ENCODE peak calls at places on chromosome 16, in nine cellular contexts. One of them, this sample, is unnamed.

GRCh38 chr16:14371778-14372431 is 258.2 kb downstream of the PARN start:
- DNase-seq in CD4-positive, CD25-positive, alpha-beta regulatory T cell: no peak
- DNase-seq in heart left ventricle: no peak
- DNase-seq in thyroid gland: no peak
- DNase-seq in pancreas: no peak
- DNase-seq in mucosa of descending colon: no peak
- DNase-seq in psoas muscle: no peak
- DNase-seq in uterus: no peak
- DNase-seq in fibroblast of lung: no peak
- DNase-seq in this sample: no peak

GRCh38 chr16:20763461-20764232 is at the start of gene ACSM3:
- DNase-seq in CD4-positive, CD25-positive, alpha-beta regulatory T cell: peak; percentile 92
- DNase-seq in heart left ventricle: peak; percentile 44
- DNase-seq in thyroid gland: peak; percentile 59
- DNase-seq in pancreas: no peak
- DNase-seq in mucosa of descending colon: peak; percentile 39
- DNase-seq in psoas muscle: no peak
- DNase-seq in uterus: peak; percentile 44
- DNase-seq in fibroblast of lung: peak; percentile 71
- DNase-seq in this sample: peak; percentile 42

GRCh38 chr16:69310479-69311114 is 553 bp upstream of the VPS4A start:
- DNase-seq in CD4-positive, CD25-positive, alpha-beta regulatory T cell: no peak
- DNase-seq in heart left ventricle: no peak
- DNase-seq in thyroid gland: peak; percentile 10
- DNase-seq in pancreas: no peak
- DNase-seq in mucosa of descending colon: peak; percentile 55
- DNase-seq in psoas muscle: no peak
- DNase-seq in uterus: no peak
- DNase-seq in fibroblast of lung: no peak
- DNase-seq in this sample: no peak

GRCh38 chr16:64951681-64952080 is 170.2 kb downstream of the CDH11 start:
- DNase-seq in CD4-positive, CD25-positive, alpha-beta regulatory T cell: no peak
- DNase-seq in heart left ventricle: no peak
- DNase-seq in thyroid gland: no peak
- DNase-seq in pancreas: no peak
- DNase-seq in mucosa of descending colon: no peak
- DNase-seq in psoas muscle: no peak
- DNase-seq in uterus: no peak
- DNase-seq in fibroblast of lung: no peak
- DNase-seq in this sample: no peak

GRCh38 chr16:27177031-27177774 is 26.1 kb upstream of the KDM8 start:
- DNase-seq in CD4-positive, CD25-positive, alpha-beta regulatory T cell: no peak
- DNase-seq in heart left ventricle: no peak
- DNase-seq in thyroid gland: no peak
- DNase-seq in pancreas: no peak
- DNase-seq in mucosa of descending colon: no peak
- DNase-seq in psoas muscle: no peak
- DNase-seq in uterus: no peak
- DNase-seq in fibroblast of lung: peak; percentile 88
- DNase-seq in this sample: no peak

GRCh38 chr16:1895949-1896675 is 22.1 kb downstream of the HS3ST6 start:
- DNase-seq in CD4-positive, CD25-positive, alpha-beta regulatory T cell: no peak
- DNase-seq in heart left ventricle: no peak
- DNase-seq in thyroid gland: peak; percentile 23
- DNase-seq in pancreas: peak; percentile 29
- DNase-seq in mucosa of descending colon: no peak
- DNase-seq in psoas muscle: no peak
- DNase-seq in uterus: no peak
- DNase-seq in fibroblast of lung: no peak
- DNase-seq in this sample: no peak

GRCh38 chr16:74030000-74030399 is 266.6 kb upstream of the PSMD7 start:
- DNase-seq in CD4-positive, CD25-positive, alpha-beta regulatory T cell: no peak
- DNase-seq in heart left ventricle: no peak
- DNase-seq in thyroid gland: no peak
- DNase-seq in pancreas: no peak
- DNase-seq in mucosa of descending colon: peak; percentile 72
- DNase-seq in psoas muscle: no peak
- DNase-seq in uterus: no peak
- DNase-seq in fibroblast of lung: no peak
- DNase-seq in this sample: no peak

GRCh38 chr16:2016407-2016922 is 3.1 kb upstream of the NPW start:
- DNase-seq in CD4-positive, CD25-positive, alpha-beta regulatory T cell: no peak
- DNase-seq in heart left ventricle: no peak
- DNase-seq in thyroid gland: no peak
- DNase-seq in pancreas: no peak
- DNase-seq in mucosa of descending colon: peak; percentile 50
- DNase-seq in psoas muscle: no peak
- DNase-seq in uterus: no peak
- DNase-seq in fibroblast of lung: no peak
- DNase-seq in this sample: no peak

DNA sequence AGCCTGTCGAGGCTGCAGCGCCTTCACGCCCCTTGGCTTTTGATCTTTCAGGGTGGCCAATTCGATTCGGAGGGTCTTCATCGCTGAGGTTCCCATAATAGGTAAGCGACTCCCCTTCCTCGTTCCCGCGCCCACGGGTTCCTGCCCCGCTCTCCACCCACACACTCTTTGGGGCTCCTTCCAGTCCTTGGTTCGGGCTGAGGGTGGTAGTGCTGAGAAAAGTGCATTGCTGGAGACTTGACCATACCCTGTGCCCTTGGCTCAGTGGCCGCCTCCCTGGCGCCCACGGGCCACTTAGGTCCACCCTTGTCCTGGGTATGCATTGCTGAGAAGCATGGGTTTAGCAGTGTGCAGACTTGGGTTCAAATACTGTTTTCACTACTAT is 491 bp downstream of the POLR2C start:
- DNase-seq in CD4-positive, CD25-positive, alpha-beta regulatory T cell: peak; percentile 7
- DNase-seq in heart left ventricle: no peak
- DNase-seq in thyroid gland: no peak
- DNase-seq in pancreas: peak; percentile 55
- DNase-seq in mucosa of descending colon: no peak
- DNase-seq in psoas muscle: no peak
- DNase-seq in uterus: no peak
- DNase-seq in fibroblast of lung: peak; percentile 11
- DNase-seq in this sample: no peak
- H3K36me3 ChIP-seq in CD4-positive, CD25-positive, alpha-beta regulatory T cell: peaks cover 55% of the 10 kb centered on the region
- H3K36me3 ChIP-seq in heart left ventricle: peaks cover 73% of the 10 kb centered on the region
- H3K36me3 ChIP-seq in thyroid gland: peaks cover 42% of the 10 kb centered on the region
- H3K36me3 ChIP-seq in pancreas: peaks cover 19% of the 10 kb centered on the region
- H3K36me3 ChIP-seq in mucosa of descending colon: no peaks in the 10 kb centered on the region
- H3K36me3 ChIP-seq in psoas muscle: peaks cover 11% of the 10 kb centered on the region
- H3K36me3 ChIP-seq in uterus: no peaks in the 10 kb centered on the region
- H3K36me3 ChIP-seq in fibroblast of lung: peaks cover 5% of the 10 kb centered on the region
- H3K36me3 ChIP-seq in this sample: peaks cover 51% of the 10 kb centered on the region

DNA sequence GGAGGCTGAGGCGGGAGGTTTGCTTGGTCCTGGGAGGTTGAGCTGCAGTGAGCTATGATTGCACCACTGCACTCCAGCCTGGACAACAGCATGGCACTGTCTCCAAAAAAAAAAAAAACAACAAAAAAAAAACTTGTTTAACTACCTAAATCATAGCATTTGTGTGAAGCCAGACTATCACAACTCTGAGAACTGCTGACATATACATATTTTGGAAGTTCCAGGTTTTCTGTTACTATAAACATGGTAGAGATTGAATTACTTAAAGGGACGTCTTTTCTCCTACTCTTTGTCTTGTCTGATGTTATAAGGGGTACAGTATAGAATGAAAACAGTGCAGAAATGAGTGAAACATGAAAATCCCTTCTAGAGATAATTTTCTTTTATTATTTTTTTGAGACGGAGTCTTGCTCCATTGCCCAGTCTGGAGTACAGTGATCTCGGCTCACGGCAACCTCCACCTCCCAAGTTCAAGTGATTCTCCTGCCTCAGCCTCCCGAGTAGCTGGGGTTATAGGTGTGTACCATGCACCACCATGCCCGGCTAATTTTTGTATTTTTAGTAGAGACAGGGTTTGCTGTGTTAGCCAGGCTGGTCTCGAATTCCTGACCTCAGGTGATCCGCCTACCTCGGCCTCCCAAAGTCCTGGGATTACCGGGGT is 18.4 kb downstream of the ABCC1 start:
- DNase-seq in CD4-positive, CD25-positive, alpha-beta regulatory T cell: no peak
- DNase-seq in heart left ventricle: no peak
- DNase-seq in thyroid gland: no peak
- DNase-seq in pancreas: no peak
- DNase-seq in mucosa of descending colon: no peak
- DNase-seq in psoas muscle: no peak
- DNase-seq in uterus: no peak
- DNase-seq in fibroblast of lung: no peak
- DNase-seq in this sample: no peak
- H3K9me3 ChIP-seq in CD4-positive, CD25-positive, alpha-beta regulatory T cell: peaks cover 16% of the 10 kb centered on the region
- H3K9me3 ChIP-seq in heart left ventricle: peaks cover 5% of the 10 kb centered on the region
- H3K9me3 ChIP-seq in thyroid gland: no peaks in the 10 kb centered on the region
- H3K9me3 ChIP-seq in pancreas: no peaks in the 10 kb centered on the region
- H3K9me3 ChIP-seq in mucosa of descending colon: peaks cover 8% of the 10 kb centered on the region
- H3K9me3 ChIP-seq in psoas muscle: peaks cover 8% of the 10 kb centered on the region
- H3K9me3 ChIP-seq in uterus: no peaks in the 10 kb centered on the region
- H3K9me3 ChIP-seq in fibroblast of lung: no peaks in the 10 kb centered on the region
- H3K9me3 ChIP-seq in this sample: peaks cover 4% of the 10 kb centered on the region

GRCh38 chr16:56681939-56682702 is at the start of gene MT1X:
- DNase-seq in CD4-positive, CD25-positive, alpha-beta regulatory T cell: peak; percentile 96
- DNase-seq in heart left ventricle: peak; percentile 90
- DNase-seq in thyroid gland: peak; percentile 98
- DNase-seq in pancreas: peak; percentile 99
- DNase-seq in mucosa of descending colon: peak; percentile 96
- DNase-seq in psoas muscle: peak; percentile 97
- DNase-seq in uterus: peak; percentile 93
- DNase-seq in fibroblast of lung: peak; percentile 87
- DNase-seq in this sample: peak; percentile 83

GRCh38 chr16:56684926-56685590 is 2.8 kb downstream of the MT1X start:
- DNase-seq in CD4-positive, CD25-positive, alpha-beta regulatory T cell: no peak
- DNase-seq in heart left ventricle: no peak
- DNase-seq in thyroid gland: peak; percentile 64
- DNase-seq in pancreas: no peak
- DNase-seq in mucosa of descending colon: no peak
- DNase-seq in psoas muscle: peak; percentile 65
- DNase-seq in uterus: no peak
- DNase-seq in fibroblast of lung: no peak
- DNase-seq in this sample: no peak

GRCh38 chr16:56683424-56684162 is 1.3 kb downstream of the MT1X start:
- DNase-seq in CD4-positive, CD25-positive, alpha-beta regulatory T cell: no peak
- DNase-seq in heart left ventricle: no peak
- DNase-seq in thyroid gland: peak; percentile 31
- DNase-seq in pancreas: no peak
- DNase-seq in mucosa of descending colon: no peak
- DNase-seq in psoas muscle: no peak
- DNase-seq in uterus: no peak
- DNase-seq in fibroblast of lung: no peak
- DNase-seq in this sample: no peak

GRCh38 chr16:56682703-56683397 is 580 bp downstream of the MT1X start:
- DNase-seq in CD4-positive, CD25-positive, alpha-beta regulatory T cell: no peak
- DNase-seq in heart left ventricle: no peak
- DNase-seq in thyroid gland: no peak
- DNase-seq in pancreas: no peak
- DNase-seq in mucosa of descending colon: peak; percentile 54
- DNase-seq in psoas muscle: peak; percentile 33
- DNase-seq in uterus: peak; percentile 26
- DNase-seq in fibroblast of lung: no peak
- DNase-seq in this sample: no peak

GRCh38 chr16:56684256-56684925 is 2.1 kb downstream of the MT1X start:
- DNase-seq in CD4-positive, CD25-positive, alpha-beta regulatory T cell: no peak
- DNase-seq in heart left ventricle: no peak
- DNase-seq in thyroid gland: peak; percentile 26
- DNase-seq in pancreas: no peak
- DNase-seq in mucosa of descending colon: no peak
- DNase-seq in psoas muscle: peak; percentile 62
- DNase-seq in uterus: no peak
- DNase-seq in fibroblast of lung: no peak
- DNase-seq in this sample: no peak
- H3K4me3 ChIP-seq in CD4-positive, CD25-positive, alpha-beta regulatory T cell: no peak overlapping the region
- H3K4me3 ChIP-seq in heart left ventricle: no peak overlapping the region
- H3K4me3 ChIP-seq in thyroid gland: peak overlapping the region; percentile 84
- H3K4me3 ChIP-seq in pancreas: no peak overlapping the region
- H3K4me3 ChIP-seq in mucosa of descending colon: no peak overlapping the region
- H3K4me3 ChIP-seq in psoas muscle: peak overlapping the region; percentile 88
- H3K4me3 ChIP-seq in uterus: no peak overlapping the region
- H3K4me3 ChIP-seq in fibroblast of lung: no peak overlapping the region
- H3K4me3 ChIP-seq in this sample: no peak overlapping the region

GRCh38 chr16:56975714-56976113 is 13.6 kb upstream of the NLRC5 start:
- DNase-seq in CD4-positive, CD25-positive, alpha-beta regulatory T cell: no peak
- DNase-seq in heart left ventricle: peak; percentile 5
- DNase-seq in thyroid gland: no peak
- DNase-seq in pancreas: no peak
- DNase-seq in mucosa of descending colon: no peak
- DNase-seq in psoas muscle: no peak
- DNase-seq in uterus: no peak
- DNase-seq in fibroblast of lung: no peak
- DNase-seq in this sample: no peak

GRCh38 chr16:56972898-56973689 is 11.3 kb downstream of the CETP start:
- DNase-seq in CD4-positive, CD25-positive, alpha-beta regulatory T cell: no peak
- DNase-seq in heart left ventricle: no peak
- DNase-seq in thyroid gland: no peak
- DNase-seq in pancreas: no peak
- DNase-seq in mucosa of descending colon: no peak
- DNase-seq in psoas muscle: no peak
- DNase-seq in uterus: no peak
- DNase-seq in fibroblast of lung: no peak
- DNase-seq in this sample: no peak

GRCh38 chr16:56977256-56977655 is 12.1 kb upstream of the NLRC5 start:
- DNase-seq in CD4-positive, CD25-positive, alpha-beta regulatory T cell: no peak
- DNase-seq in heart left ventricle: no peak
- DNase-seq in thyroid gland: no peak
- DNase-seq in pancreas: no peak
- DNase-seq in mucosa of descending colon: no peak
- DNase-seq in psoas muscle: no peak
- DNase-seq in uterus: no peak
- DNase-seq in fibroblast of lung: no peak
- DNase-seq in this sample: no peak

GRCh38 chr16:56972403-56972802 is 10.7 kb downstream of the CETP start:
- DNase-seq in CD4-positive, CD25-positive, alpha-beta regulatory T cell: no peak
- DNase-seq in heart left ventricle: no peak
- DNase-seq in thyroid gland: no peak
- DNase-seq in pancreas: no peak
- DNase-seq in mucosa of descending colon: no peak
- DNase-seq in psoas muscle: no peak
- DNase-seq in uterus: no peak
- DNase-seq in fibroblast of lung: no peak
- DNase-seq in this sample: no peak

DNA sequence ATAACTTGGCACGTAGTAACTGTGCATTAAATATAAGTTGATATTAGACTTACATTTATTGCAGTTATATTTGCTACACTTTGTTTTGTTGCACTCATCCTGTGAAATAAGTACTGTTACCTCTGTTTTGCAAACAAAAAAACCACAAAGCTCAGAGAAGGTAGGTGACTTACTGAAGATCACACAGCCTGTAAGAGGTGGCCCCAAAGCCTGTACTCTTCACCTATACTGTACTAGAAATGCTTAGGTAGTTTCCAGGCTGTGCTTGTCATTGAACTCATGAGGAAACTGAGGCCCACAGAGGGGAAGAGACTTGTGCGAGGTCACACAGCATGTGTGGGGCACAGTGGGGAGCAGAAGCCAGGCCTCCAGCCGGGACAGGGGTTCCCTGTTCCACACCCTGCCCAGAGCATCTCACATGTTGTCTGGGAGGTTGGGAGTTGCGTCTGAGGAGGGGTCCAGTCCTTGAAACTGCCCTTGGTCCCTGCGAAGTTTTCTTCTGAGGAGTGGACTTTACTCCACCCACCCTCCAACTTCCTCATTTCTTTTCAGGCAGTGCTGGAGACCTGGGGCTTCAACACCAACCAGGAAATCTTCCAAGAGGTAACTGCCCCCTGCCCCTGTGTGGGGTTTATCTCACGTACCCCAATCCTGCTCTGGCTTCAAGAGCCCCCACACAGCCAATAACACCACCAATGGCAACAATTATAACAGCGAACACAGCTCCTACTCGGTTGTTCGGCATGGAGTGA is 13.0 kb downstream of the CETP start:
- DNase-seq in CD4-positive, CD25-positive, alpha-beta regulatory T cell: no peak
- DNase-seq in heart left ventricle: no peak
- DNase-seq in thyroid gland: no peak
- DNase-seq in pancreas: no peak
- DNase-seq in mucosa of descending colon: no peak
- DNase-seq in psoas muscle: no peak
- DNase-seq in uterus: no peak
- DNase-seq in fibroblast of lung: no peak
- DNase-seq in this sample: no peak
- H3K36me3 ChIP-seq in CD4-positive, CD25-positive, alpha-beta regulatory T cell: no peaks in the 10 kb centered on the region
- H3K36me3 ChIP-seq in heart left ventricle: no peaks in the 10 kb centered on the region
- H3K36me3 ChIP-seq in thyroid gland: no peaks in the 10 kb centered on the region
- H3K36me3 ChIP-seq in pancreas: no peaks in the 10 kb centered on the region
- H3K36me3 ChIP-seq in mucosa of descending colon: no peaks in the 10 kb centered on the region
- H3K36me3 ChIP-seq in psoas muscle: no peaks in the 10 kb centered on the region
- H3K36me3 ChIP-seq in uterus: no peaks in the 10 kb centered on the region
- H3K36me3 ChIP-seq in fibroblast of lung: no peaks in the 10 kb centered on the region
- H3K36me3 ChIP-seq in this sample: no peaks in the 10 kb centered on the region

This sample was measured in effector memory CD4-positive, alpha-beta T cell.